ENCODE peak calls at places on chromosomes 1 and 21, in four cellular contexts. One of them, this sample, is unnamed.
A peak's percentile ranks its signal among the peaks of the same experiment; 100 is the strongest.

GRCh38 chr1:64223329-64224151 is 20.1 kb downstream of the UBE2U start:
- DNase-seq in cardiac fibroblast: peak; percentile 91
- DNase-seq in esophagus squamous epithelium: no peak
- DNase-seq in astrocyte: peak; percentile 94
- DNase-seq in this sample: peak; percentile 91

GRCh38 chr1:181630838-181631237 is 147.5 kb downstream of the CACNA1E start:
- DNase-seq in astrocyte: no peak
- DNase-seq in esophagus squamous epithelium: no peak
- DNase-seq in cardiac fibroblast: no peak
- DNase-seq in this sample: no peak

GRCh38 chr1:208475449-208475848 is 231.3 kb upstream of the PLXNA2 start:
- DNase-seq in esophagus squamous epithelium: no peak
- DNase-seq in astrocyte: peak; percentile 3
- DNase-seq in cardiac fibroblast: peak; percentile 5
- DNase-seq in this sample: no peak

GRCh38 chr1:187157552-187157951 is 328.8 kb downstream of the PLA2G4A start:
- DNase-seq in astrocyte: no peak
- DNase-seq in cardiac fibroblast: no peak
- DNase-seq in esophagus squamous epithelium: no peak
- DNase-seq in this sample: peak; percentile 2

GRCh38 chr1:84997667-84998600 is 1.0 kb upstream of the MCOLN2 start:
- DNase-seq in esophagus squamous epithelium: no peak
- DNase-seq in astrocyte: peak; percentile 14
- DNase-seq in cardiac fibroblast: peak; percentile 20
- DNase-seq in this sample: peak; percentile 10

GRCh38 chr21:21187579-21187978 is 189.4 kb downstream of the NCAM2 start:
- DNase-seq in cardiac fibroblast: peak; percentile 43
- DNase-seq in astrocyte: no peak
- DNase-seq in esophagus squamous epithelium: no peak
- DNase-seq in this sample: peak; percentile 33

GRCh38 chr1:210711825-210712224 is 383.1 kb downstream of the HHAT start:
- DNase-seq in astrocyte: no peak
- DNase-seq in cardiac fibroblast: no peak
- DNase-seq in esophagus squamous epithelium: no peak
- DNase-seq in this sample: no peak

GRCh38 chr1:45306319-45306718 is 20.4 kb upstream of the HPDL start:
- DNase-seq in astrocyte: no peak
- DNase-seq in cardiac fibroblast: peak; percentile 63
- DNase-seq in esophagus squamous epithelium: no peak
- DNase-seq in this sample: no peak

GRCh38 chr1:36885537-36886441 is 148.5 kb downstream of the GRIK3 start:
- DNase-seq in esophagus squamous epithelium: no peak
- DNase-seq in astrocyte: no peak
- DNase-seq in cardiac fibroblast: no peak
- DNase-seq in this sample: no peak

GRCh38 chr21:45741691-45742090 is 98.2 kb downstream of the PCBP3 start:
- DNase-seq in cardiac fibroblast: no peak
- DNase-seq in astrocyte: no peak
- DNase-seq in esophagus squamous epithelium: no peak
- DNase-seq in this sample: no peak

GRCh38 chr1:12171206-12172041 is 4.6 kb downstream of the TNFRSF1B start:
- DNase-seq in astrocyte: no peak
- DNase-seq in cardiac fibroblast: no peak
- DNase-seq in esophagus squamous epithelium: no peak
- DNase-seq in this sample: no peak

GRCh38 chr1:192698731-192699130 is 62.8 kb downstream of the RGS13 start:
- DNase-seq in cardiac fibroblast: no peak
- DNase-seq in astrocyte: no peak
- DNase-seq in esophagus squamous epithelium: no peak
- DNase-seq in this sample: no peak

GRCh38 chr1:6587261-6588005 is 7.6 kb downstream of the ZBTB48 start:
- DNase-seq in cardiac fibroblast: no peak
- DNase-seq in esophagus squamous epithelium: no peak
- DNase-seq in astrocyte: no peak
- DNase-seq in this sample: no peak

GRCh38 chr1:12580054-12580887 is 37.7 kb downstream of the DHRS3 start:
- DNase-seq in astrocyte: no peak
- DNase-seq in esophagus squamous epithelium: no peak
- DNase-seq in cardiac fibroblast: no peak
- DNase-seq in this sample: peak; percentile 86

GRCh38 chr1:3477241-3478109 is 23.0 kb downstream of the ARHGEF16 start:
- DNase-seq in cardiac fibroblast: no peak
- DNase-seq in astrocyte: no peak
- DNase-seq in esophagus squamous epithelium: no peak
- DNase-seq in this sample: no peak

GRCh38 chr1:87814573-87814972 is 485.9 kb downstream of the LMO4 start:
- DNase-seq in astrocyte: peak; percentile 55
- DNase-seq in esophagus squamous epithelium: no peak
- DNase-seq in cardiac fibroblast: no peak
- DNase-seq in this sample: no peak

GRCh38 chr1:115976062-115976899 is at the start of gene SLC22A15:
- DNase-seq in astrocyte: peak; percentile 1
- DNase-seq in cardiac fibroblast: peak; percentile 64
- DNase-seq in esophagus squamous epithelium: peak; percentile 37
- DNase-seq in this sample: peak; percentile 53

GRCh38 chr1:203658274-203658673 is 31.6 kb downstream of the ATP2B4 start:
- DNase-seq in astrocyte: no peak
- DNase-seq in cardiac fibroblast: no peak
- DNase-seq in esophagus squamous epithelium: no peak
- DNase-seq in this sample: no peak

GRCh38 chr1:225711236-225711937 is 58.5 kb upstream of the ENAH start:
- DNase-seq in cardiac fibroblast: no peak
- DNase-seq in astrocyte: no peak
- DNase-seq in esophagus squamous epithelium: no peak
- DNase-seq in this sample: no peak

GRCh38 chr1:16612332-16613172 is 812 bp downstream of the NBPF1 start:
- DNase-seq in cardiac fibroblast: peak; percentile 93
- DNase-seq in esophagus squamous epithelium: no peak
- DNase-seq in astrocyte: peak; percentile 95
- DNase-seq in this sample: peak; percentile 96

GRCh38 chr1:227946624-227947424 is 908 bp downstream of the WNT9A start:
- DNase-seq in cardiac fibroblast: peak; percentile 66
- DNase-seq in astrocyte: peak; percentile 43
- DNase-seq in esophagus squamous epithelium: no peak
- DNase-seq in this sample: peak; percentile 61

GRCh38 chr21:27301216-27301615 is 334.3 kb upstream of the ADAMTS5 start:
- DNase-seq in astrocyte: peak; percentile 11
- DNase-seq in cardiac fibroblast: no peak
- DNase-seq in esophagus squamous epithelium: no peak
- DNase-seq in this sample: peak; percentile 41

GRCh38 chr1:216186816-216187215 is 236.4 kb downstream of the USH2A start:
- DNase-seq in astrocyte: peak; percentile 23
- DNase-seq in esophagus squamous epithelium: no peak
- DNase-seq in cardiac fibroblast: peak; percentile 9
- DNase-seq in this sample: peak; percentile 7

GRCh38 chr1:116099379-116099778 is 11.8 kb upstream of the MAB21L3 start:
- DNase-seq in cardiac fibroblast: no peak
- DNase-seq in astrocyte: no peak
- DNase-seq in esophagus squamous epithelium: no peak
- DNase-seq in this sample: no peak

GRCh38 chr1:37449936-37450335 is 24.4 kb upstream of the ZC3H12A start:
- DNase-seq in astrocyte: no peak
- DNase-seq in esophagus squamous epithelium: no peak
- DNase-seq in cardiac fibroblast: no peak
- DNase-seq in this sample: no peak

GRCh38 chr1:177976596-177976995 is 6.7 kb upstream of the SEC16B start:
- DNase-seq in cardiac fibroblast: no peak
- DNase-seq in astrocyte: no peak
- DNase-seq in esophagus squamous epithelium: no peak
- DNase-seq in this sample: no peak

GRCh38 chr1:186304982-186305949 is 69.8 kb downstream of the TPR start:
- DNase-seq in cardiac fibroblast: peak; percentile 64
- DNase-seq in esophagus squamous epithelium: no peak
- DNase-seq in astrocyte: no peak
- DNase-seq in this sample: peak; percentile 21

GRCh38 chr1:83751602-83752001 is 247.3 kb downstream of the TTLL7 start:
- DNase-seq in esophagus squamous epithelium: no peak
- DNase-seq in astrocyte: no peak
- DNase-seq in cardiac fibroblast: no peak
- DNase-seq in this sample: no peak

GRCh38 chr1:165841582-165842362 is 14.4 kb downstream of the UCK2 start:
- DNase-seq in astrocyte: peak; percentile 58
- DNase-seq in esophagus squamous epithelium: no peak
- DNase-seq in cardiac fibroblast: peak; percentile 74
- DNase-seq in this sample: peak; percentile 56

GRCh38 chr1:208595745-208596144 is 351.6 kb upstream of the PLXNA2 start:
- DNase-seq in cardiac fibroblast: no peak
- DNase-seq in esophagus squamous epithelium: no peak
- DNase-seq in astrocyte: peak; percentile 43
- DNase-seq in this sample: peak; percentile 15

GRCh38 chr1:78483903-78484302 is 6.9 kb upstream of the PTGFR start:
- DNase-seq in esophagus squamous epithelium: no peak
- DNase-seq in cardiac fibroblast: peak; percentile 72
- DNase-seq in astrocyte: peak; percentile 4
- DNase-seq in this sample: peak; percentile 2

GRCh38 chr1:1200876-1201810 is 5.2 kb downstream of the TNFRSF18 start:
- DNase-seq in cardiac fibroblast: peak; percentile 37
- DNase-seq in esophagus squamous epithelium: no peak
- DNase-seq in astrocyte: peak; percentile 20
- DNase-seq in this sample: peak; percentile 37

GRCh38 chr21:42218836-42219605 is at the start of gene ABCG1:
- DNase-seq in cardiac fibroblast: peak; percentile 27
- DNase-seq in esophagus squamous epithelium: no peak
- DNase-seq in astrocyte: no peak
- DNase-seq in this sample: no peak

GRCh38 chr1:183194527-183195145 is 8.6 kb downstream of the LAMC2 start:
- DNase-seq in cardiac fibroblast: no peak
- DNase-seq in astrocyte: peak; percentile 21
- DNase-seq in esophagus squamous epithelium: no peak
- DNase-seq in this sample: no peak

GRCh38 chr1:61389926-61390845 is 307.8 kb downstream of the NFIA start:
- DNase-seq in esophagus squamous epithelium: no peak
- DNase-seq in astrocyte: no peak
- DNase-seq in cardiac fibroblast: peak; percentile 29
- DNase-seq in this sample: peak; percentile 56

GRCh38 chr1:224497714-224498573 is 63.3 kb upstream of the WDR26 start:
- DNase-seq in astrocyte: peak; percentile 90
- DNase-seq in esophagus squamous epithelium: no peak
- DNase-seq in cardiac fibroblast: peak; percentile 92
- DNase-seq in this sample: peak; percentile 71

GRCh38 chr1:156295391-156295947 is at the start of gene GLMP:
- DNase-seq in esophagus squamous epithelium: no peak
- DNase-seq in astrocyte: peak; percentile 51
- DNase-seq in cardiac fibroblast: peak; percentile 73
- DNase-seq in this sample: peak; percentile 67

GRCh38 chr1:27575861-27576331 is 28.0 kb downstream of the AHDC1 start:
- DNase-seq in astrocyte: no peak
- DNase-seq in esophagus squamous epithelium: no peak
- DNase-seq in cardiac fibroblast: peak; percentile 34
- DNase-seq in this sample: peak; percentile 45
- H3K4me3 ChIP-seq in astrocyte: peak overlapping the region; percentile 48
- H3K4me3 ChIP-seq in esophagus squamous epithelium: peak overlapping the region; percentile 74
- H3K4me3 ChIP-seq in cardiac fibroblast: peak overlapping the region; percentile 40
- H3K4me3 ChIP-seq in this sample: peak overlapping the region; percentile 32

GRCh38 chr1:66764994-66765578 is 12.8 kb downstream of the DYNLT5 start:
- DNase-seq in cardiac fibroblast: peak; percentile 80
- DNase-seq in esophagus squamous epithelium: no peak
- DNase-seq in astrocyte: peak; percentile 22
- DNase-seq in this sample: peak; percentile 71
- TF ChIP-seq CTCF in cardiac fibroblast: peak; percentile 63
- TF ChIP-seq CTCF in esophagus squamous epithelium: peak; percentile 75
- TF ChIP-seq CTCF in astrocyte: peak; percentile 85
- TF ChIP-seq CTCF in this sample: peak; percentile 78

GRCh38 chr1:35202048-35202719 is 9.2 kb upstream of the SFPQ start:
- DNase-seq in esophagus squamous epithelium: no peak
- DNase-seq in cardiac fibroblast: peak; percentile 90
- DNase-seq in astrocyte: peak; percentile 64
- DNase-seq in this sample: peak; percentile 81
- H3K4me3 ChIP-seq in esophagus squamous epithelium: no peak overlapping the region
- H3K4me3 ChIP-seq in cardiac fibroblast: no peak overlapping the region
- H3K4me3 ChIP-seq in astrocyte: peak overlapping the region; percentile 40
- H3K4me3 ChIP-seq in this sample: no peak overlapping the region

GRCh38 chr1:154466879-154467767 is 34.9 kb upstream of the TDRD10 start:
- DNase-seq in cardiac fibroblast: peak; percentile 23
- DNase-seq in esophagus squamous epithelium: no peak
- DNase-seq in astrocyte: no peak
- DNase-seq in this sample: peak; percentile 42
- TF ChIP-seq CTCF in cardiac fibroblast: peak; percentile 22
- TF ChIP-seq CTCF in esophagus squamous epithelium: peak; percentile 11
- TF ChIP-seq CTCF in astrocyte: no peak
- TF ChIP-seq CTCF in this sample: peak; percentile 54

GRCh38 chr1:19645544-19646252 is 1.6 kb downstream of the NBL1 start:
- DNase-seq in astrocyte: no peak
- DNase-seq in esophagus squamous epithelium: no peak
- DNase-seq in cardiac fibroblast: no peak
- DNase-seq in this sample: no peak

GRCh38 chr1:19643602-19644419 is at the start of gene NBL1:
- DNase-seq in esophagus squamous epithelium: no peak
- DNase-seq in cardiac fibroblast: peak; percentile 45
- DNase-seq in astrocyte: peak; percentile 44
- DNase-seq in this sample: peak; percentile 74

GRCh38 chr1:19644422-19644760 is 280 bp downstream of the NBL1 start:
- DNase-seq in astrocyte: no peak
- DNase-seq in esophagus squamous epithelium: no peak
- DNase-seq in cardiac fibroblast: no peak
- DNase-seq in this sample: no peak

GRCh38 chr1:19646366-19646765 is 2.3 kb downstream of the NBL1 start:
- DNase-seq in astrocyte: no peak
- DNase-seq in cardiac fibroblast: no peak
- DNase-seq in esophagus squamous epithelium: no peak
- DNase-seq in this sample: no peak

GRCh38 chr1:19644761-19645543 is 841 bp downstream of the NBL1 start:
- DNase-seq in cardiac fibroblast: peak; percentile 33
- DNase-seq in astrocyte: no peak
- DNase-seq in esophagus squamous epithelium: no peak
- DNase-seq in this sample: peak; percentile 26
- H3K4me3 ChIP-seq in cardiac fibroblast: peak overlapping the region; percentile 77
- H3K4me3 ChIP-seq in astrocyte: peak overlapping the region; percentile 78
- H3K4me3 ChIP-seq in esophagus squamous epithelium: peak overlapping the region; percentile 89
- H3K4me3 ChIP-seq in this sample: peak overlapping the region; percentile 86

GRCh38 chr1:246450485-246451251 is 56.4 kb downstream of the SMYD3 start:
- DNase-seq in astrocyte: peak; percentile 26
- DNase-seq in cardiac fibroblast: peak; percentile 49
- DNase-seq in esophagus squamous epithelium: no peak
- DNase-seq in this sample: peak; percentile 54
- TF ChIP-seq CTCF in astrocyte: peak; percentile 61
- TF ChIP-seq CTCF in cardiac fibroblast: peak; percentile 55
- TF ChIP-seq CTCF in esophagus squamous epithelium: peak; percentile 78
- TF ChIP-seq CTCF in this sample: peak; percentile 69